ENCODE peak calls at places on chromosome 6, in five cellular contexts. One of them, this sample, is unnamed.

GRCh38 chr6:6749791-6750434 is 161.4 kb downstream of the LY86 start:
- DNase-seq in neuronal stem cell: no peak
- DNase-seq in mesenchymal stem cell: peak
- DNase-seq in mesendoderm: peak
- DNase-seq in H1: no peak
- DNase-seq in this sample: peak

GRCh38 chr6:44452725-44453124 is 65.2 kb downstream of the CDC5L start:
- DNase-seq in neuronal stem cell: no peak
- DNase-seq in mesenchymal stem cell: peak
- DNase-seq in mesendoderm: no peak
- DNase-seq in H1: no peak
- DNase-seq in this sample: peak

GRCh38 chr6:89080281-89081128 is at the start of gene PNRC1:
- DNase-seq in neuronal stem cell: peak
- DNase-seq in mesenchymal stem cell: peak
- DNase-seq in mesendoderm: peak
- DNase-seq in H1: peak
- DNase-seq in this sample: peak

GRCh38 chr6:95614094-95614493 is 36.8 kb downstream of the MANEA start:
- DNase-seq in neuronal stem cell: no peak
- DNase-seq in mesenchymal stem cell: no peak
- DNase-seq in mesendoderm: no peak
- DNase-seq in H1: no peak
- DNase-seq in this sample: peak

GRCh38 chr6:125584468-125584939 is 164.9 kb upstream of the HEY2 start:
- DNase-seq in neuronal stem cell: peak
- DNase-seq in mesenchymal stem cell: peak
- DNase-seq in mesendoderm: peak
- DNase-seq in H1: peak
- DNase-seq in this sample: peak

GRCh38 chr6:119683022-119683421 is 333.5 kb upstream of the MAN1A1 start:
- DNase-seq in neuronal stem cell: no peak
- DNase-seq in mesenchymal stem cell: no peak
- DNase-seq in mesendoderm: peak
- DNase-seq in H1: no peak
- DNase-seq in this sample: no peak

GRCh38 chr6:50591135-50591534 is 122.2 kb upstream of the TFAP2D start:
- DNase-seq in neuronal stem cell: no peak
- DNase-seq in mesenchymal stem cell: no peak
- DNase-seq in mesendoderm: peak
- DNase-seq in H1: no peak
- DNase-seq in this sample: no peak

GRCh38 chr6:34855463-34855862 is 32.4 kb downstream of the TAF11 start:
- DNase-seq in neuronal stem cell: no peak
- DNase-seq in mesenchymal stem cell: no peak
- DNase-seq in mesendoderm: peak
- DNase-seq in H1: no peak
- DNase-seq in this sample: no peak

GRCh38 chr6:154412106-154412820 is 55.7 kb upstream of the IPCEF1 start:
- DNase-seq in neuronal stem cell: no peak
- DNase-seq in mesenchymal stem cell: no peak
- DNase-seq in mesendoderm: no peak
- DNase-seq in H1: no peak
- DNase-seq in this sample: peak

GRCh38 chr6:46879003-46879402 is 42.7 kb downstream of the ADGRF5 start:
- DNase-seq in neuronal stem cell: no peak
- DNase-seq in mesenchymal stem cell: no peak
- DNase-seq in mesendoderm: no peak
- DNase-seq in H1: no peak
- DNase-seq in this sample: no peak

GRCh38 chr6:165913676-165914570 is 250.9 kb upstream of the PDE10A start:
- DNase-seq in neuronal stem cell: no peak
- DNase-seq in mesenchymal stem cell: peak
- DNase-seq in mesendoderm: peak
- DNase-seq in H1: no peak
- DNase-seq in this sample: peak

GRCh38 chr6:143727035-143727434 is 49.3 kb downstream of the PHACTR2 start:
- DNase-seq in neuronal stem cell: no peak
- DNase-seq in mesenchymal stem cell: no peak
- DNase-seq in mesendoderm: no peak
- DNase-seq in H1: no peak
- DNase-seq in this sample: peak

GRCh38 chr6:157455731-157456523 is 74.9 kb downstream of the ZDHHC14 start:
- DNase-seq in neuronal stem cell: no peak
- DNase-seq in mesenchymal stem cell: no peak
- DNase-seq in mesendoderm: no peak
- DNase-seq in H1: no peak
- DNase-seq in this sample: no peak
- H2BK15ac ChIP-seq in neuronal stem cell: no peak
- H2BK15ac ChIP-seq in mesenchymal stem cell: no peak
- H2BK15ac ChIP-seq in mesendoderm: no peak
- H2BK15ac ChIP-seq in H1: peak
- H2BK15ac ChIP-seq in this sample: no peak

GRCh38 chr6:11227698-11228097 is 4.8 kb downstream of the NEDD9 start:
- DNase-seq in neuronal stem cell: no peak
- DNase-seq in mesenchymal stem cell: no peak
- DNase-seq in mesendoderm: no peak
- DNase-seq in H1: no peak
- DNase-seq in this sample: no peak

GRCh38 chr6:11230158-11231107 is 2.0 kb downstream of the NEDD9 start:
- DNase-seq in neuronal stem cell: no peak
- DNase-seq in mesenchymal stem cell: peak
- DNase-seq in mesendoderm: no peak
- DNase-seq in H1: no peak
- DNase-seq in this sample: no peak

GRCh38 chr6:11231564-11232176 is 798 bp downstream of the NEDD9 start:
- DNase-seq in neuronal stem cell: no peak
- DNase-seq in mesenchymal stem cell: no peak
- DNase-seq in mesendoderm: no peak
- DNase-seq in H1: no peak
- DNase-seq in this sample: no peak

GRCh38 chr6:11231108-11231463 is 1.4 kb downstream of the NEDD9 start:
- DNase-seq in neuronal stem cell: no peak
- DNase-seq in mesenchymal stem cell: no peak
- DNase-seq in mesendoderm: no peak
- DNase-seq in H1: no peak
- DNase-seq in this sample: no peak

DNA sequence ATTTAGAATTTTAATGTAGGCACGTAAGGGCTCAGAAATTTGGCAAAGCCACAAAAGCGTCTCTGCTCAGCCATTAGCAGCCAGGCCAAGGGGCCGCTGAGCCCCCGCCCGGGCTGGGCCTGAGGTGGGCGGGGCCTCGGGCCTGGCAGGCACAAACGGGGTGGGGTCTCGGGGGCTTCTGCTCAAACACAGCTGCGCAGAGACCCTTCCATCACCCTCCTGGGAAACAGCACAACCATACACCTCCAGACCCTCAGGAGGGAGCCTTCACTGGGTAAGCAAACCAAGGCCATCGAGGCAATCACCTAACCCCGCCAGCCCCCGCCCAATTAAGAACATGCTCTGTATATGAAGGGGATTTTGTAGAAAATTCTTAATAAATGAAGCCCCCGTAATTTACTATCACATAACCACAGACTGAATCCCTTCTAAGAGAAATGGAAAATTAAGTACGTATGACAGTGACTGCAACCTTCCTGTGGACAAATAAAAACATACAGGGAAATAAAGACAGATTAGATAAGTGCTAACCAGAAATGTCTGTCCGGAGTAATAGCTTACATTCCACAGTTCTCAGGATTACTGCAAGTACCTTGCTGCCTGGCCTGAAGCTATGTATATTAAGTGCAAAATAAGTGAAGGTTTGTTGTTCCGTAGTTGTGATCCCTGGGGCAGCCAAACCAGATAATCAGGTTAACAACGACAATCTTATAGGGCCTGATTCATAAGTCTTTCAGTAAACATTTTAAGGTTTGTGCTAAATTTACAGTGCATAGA is 3.0 kb downstream of the NEDD9 start:
- DNase-seq in neuronal stem cell: peak
- DNase-seq in mesenchymal stem cell: no peak
- DNase-seq in mesendoderm: peak
- DNase-seq in H1: no peak
- DNase-seq in this sample: no peak
- H2BK5ac ChIP-seq in neuronal stem cell: no peak
- H2BK5ac ChIP-seq in mesenchymal stem cell: no peak
- H2BK5ac ChIP-seq in mesendoderm: no peak
- H2BK5ac ChIP-seq in H1: no peak
- H2BK5ac ChIP-seq in this sample: peak

DNA sequence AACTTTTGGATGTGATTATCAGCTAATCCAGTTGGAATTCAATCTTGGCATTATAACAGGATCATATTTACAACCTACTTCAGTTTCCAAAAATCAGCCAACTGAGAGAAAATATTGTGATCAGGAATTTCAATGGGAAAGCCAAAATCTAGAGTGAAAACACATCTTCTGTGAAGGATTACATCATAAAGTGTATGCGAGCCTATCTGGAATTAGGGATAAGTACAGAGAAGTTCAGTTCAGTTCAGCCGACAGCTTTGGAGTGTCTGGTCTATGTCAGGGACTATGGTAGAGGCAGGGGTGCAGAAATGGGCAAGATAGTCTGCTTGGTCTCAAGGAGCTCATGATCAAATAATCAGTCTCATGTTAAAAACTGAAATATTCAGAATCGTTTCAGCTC is 12.3 kb upstream of the PRIM2 start:
- DNase-seq in neuronal stem cell: no peak
- DNase-seq in mesenchymal stem cell: no peak
- DNase-seq in mesendoderm: no peak
- DNase-seq in H1: no peak
- DNase-seq in this sample: no peak
- H3K4me3 ChIP-seq in neuronal stem cell: no peak
- H3K4me3 ChIP-seq in mesenchymal stem cell: peak
- H3K4me3 ChIP-seq in mesendoderm: no peak
- H3K4me3 ChIP-seq in H1: no peak
- H3K4me3 ChIP-seq in this sample: no peak

GRCh38 chr6:102485480-102485879 is 1092.0 kb downstream of the GRIK2 start:
- DNase-seq in neuronal stem cell: no peak
- DNase-seq in mesenchymal stem cell: no peak
- DNase-seq in mesendoderm: no peak
- DNase-seq in H1: no peak
- DNase-seq in this sample: no peak

GRCh38 chr6:102493485-102493884 is 1100.0 kb downstream of the GRIK2 start:
- DNase-seq in neuronal stem cell: no peak
- DNase-seq in mesenchymal stem cell: no peak
- DNase-seq in mesendoderm: no peak
- DNase-seq in H1: no peak
- DNase-seq in this sample: no peak

GRCh38 chr6:102488729-102489128 is 1095.2 kb downstream of the GRIK2 start:
- DNase-seq in neuronal stem cell: no peak
- DNase-seq in mesenchymal stem cell: peak
- DNase-seq in mesendoderm: no peak
- DNase-seq in H1: no peak
- DNase-seq in this sample: no peak
- H2BK15ac ChIP-seq in neuronal stem cell: no peak
- H2BK15ac ChIP-seq in mesenchymal stem cell: no peak
- H2BK15ac ChIP-seq in mesendoderm: no peak
- H2BK15ac ChIP-seq in H1: no peak
- H2BK15ac ChIP-seq in this sample: no peak

GRCh38 chr6:101876431-101876830 is 482.9 kb downstream of the GRIK2 start:
- DNase-seq in neuronal stem cell: peak
- DNase-seq in mesenchymal stem cell: no peak
- DNase-seq in mesendoderm: no peak
- DNase-seq in H1: no peak
- DNase-seq in this sample: no peak
- H2BK5ac ChIP-seq in neuronal stem cell: no peak
- H2BK5ac ChIP-seq in mesenchymal stem cell: no peak
- H2BK5ac ChIP-seq in mesendoderm: no peak
- H2BK5ac ChIP-seq in H1: no peak
- H2BK5ac ChIP-seq in this sample: no peak

GRCh38 chr6:28632326-28632851 is 106.7 kb downstream of the GPX5 start:
- DNase-seq in neuronal stem cell: no peak
- DNase-seq in mesenchymal stem cell: no peak
- DNase-seq in mesendoderm: no peak
- DNase-seq in H1: no peak
- DNase-seq in this sample: no peak

GRCh38 chr6:28635547-28636158 is 110.0 kb downstream of the GPX5 start:
- DNase-seq in neuronal stem cell: no peak
- DNase-seq in mesenchymal stem cell: no peak
- DNase-seq in mesendoderm: no peak
- DNase-seq in H1: no peak
- DNase-seq in this sample: no peak

GRCh38 chr6:28634758-28635546 is 109.3 kb downstream of the GPX5 start:
- DNase-seq in neuronal stem cell: no peak
- DNase-seq in mesenchymal stem cell: peak
- DNase-seq in mesendoderm: peak
- DNase-seq in H1: no peak
- DNase-seq in this sample: no peak

GRCh38 chr6:28633445-28634215 is 107.9 kb downstream of the GPX5 start:
- DNase-seq in neuronal stem cell: no peak
- DNase-seq in mesenchymal stem cell: no peak
- DNase-seq in mesendoderm: peak
- DNase-seq in H1: no peak
- DNase-seq in this sample: no peak

DNA sequence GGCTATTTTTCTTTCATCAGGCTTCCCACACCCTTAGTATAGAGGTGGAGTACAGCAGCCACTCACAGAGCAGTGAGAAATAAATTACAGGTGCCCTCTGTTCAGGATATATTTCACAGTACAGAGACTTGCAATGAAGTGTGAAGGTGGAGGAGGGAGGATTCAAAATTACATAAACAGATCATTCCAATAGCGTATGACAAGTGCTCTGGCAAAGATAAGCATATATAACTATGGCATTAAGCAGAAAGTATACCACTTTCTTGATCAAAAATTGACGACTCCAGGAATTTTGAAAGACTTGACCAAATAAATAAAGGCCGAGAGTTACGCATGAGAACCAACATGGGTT is 108.7 kb downstream of the GPX5 start:
- DNase-seq in neuronal stem cell: no peak
- DNase-seq in mesenchymal stem cell: no peak
- DNase-seq in mesendoderm: no peak
- DNase-seq in H1: no peak
- DNase-seq in this sample: no peak
- H3K4me3 ChIP-seq in neuronal stem cell: no peak
- H3K4me3 ChIP-seq in mesenchymal stem cell: peak
- H3K4me3 ChIP-seq in mesendoderm: no peak
- H3K4me3 ChIP-seq in H1: peak
- H3K4me3 ChIP-seq in this sample: no peak